ENCODE peak calls at places on chromosomes 4 and X, in ten cellular contexts. X, W, N, Z, B, V, E, Y, J and F are unnamed samples.

GRCh38 chr4:48654015-48654664 is 125.9 kb downstream of the FRYL start:
- DNase-seq in X (no peak), W (peak), N (peak), Z (no peak), B (no peak), V (no peak), E (no peak), Y (no peak), J (no peak), F (no peak)

GRCh38 chr4:183658362-183659028 is 490 bp downstream of the RWDD4 start:
- DNase-seq in X (peak), W (peak), N (no peak), Z (peak), B (peak), V (peak), E (peak), Y (no peak), J (peak), F (no peak)

GRCh38 chr4:60757986-60758385 is 442.1 kb upstream of the ADGRL3 start:
- DNase-seq in X (no peak), W (peak), N (no peak), Z (no peak), B (peak), V (no peak), E (no peak), Y (no peak), J (no peak), F (no peak)

GRCh38 chr4:136505020-136505419 is 1027.3 kb downstream of the PCDH18 start:
- DNase-seq in X (no peak), W (no peak), N (no peak), Z (peak), B (no peak), V (no peak), E (no peak), Y (no peak), J (no peak), F (no peak)

GRCh38 chr4:176767183-176767582 is 25.5 kb downstream of the VEGFC start:
- DNase-seq in X (no peak), W (peak), N (no peak), Z (no peak), B (no peak), V (no peak), E (no peak), Y (no peak), J (no peak), F (no peak)

GRCh38 chr4:972651-973424 is 531 bp downstream of the DGKQ start:
- DNase-seq in X (peak), W (no peak), N (no peak), Z (peak), B (peak), V (no peak), E (no peak), Y (peak), J (peak), F (no peak)

GRCh38 chr4:157804169-157804543 is 368.7 kb downstream of the GASK1B start:
- DNase-seq in X (no peak), W (no peak), N (no peak), Z (no peak), B (no peak), V (no peak), E (no peak), Y (no peak), J (peak), F (no peak)

GRCh38 chr4:28369504-28369903 is 1508.9 kb downstream of the STIM2 start:
- DNase-seq in X (no peak), W (peak), N (no peak), Z (no peak), B (peak), V (no peak), E (no peak), Y (no peak), J (no peak), F (no peak)

GRCh38 chr4:7328913-7329638 is 105.7 kb downstream of the PSAPL1 start:
- DNase-seq in X (no peak), W (peak), N (peak), Z (no peak), B (peak), V (peak), E (peak), Y (no peak), J (peak), F (no peak)

GRCh38 chr4:81038636-81039350 is 8.3 kb downstream of the BMP3 start:
- DNase-seq in X (no peak), W (no peak), N (no peak), Z (no peak), B (no peak), V (no peak), E (no peak), Y (no peak), J (no peak), F (no peak)

GRCh38 chr4:169080970-169081369 is 70.9 kb upstream of the CBR4 start:
- DNase-seq in X (no peak), W (peak), N (peak), Z (no peak), B (no peak), V (peak), E (no peak), Y (no peak), J (peak), F (no peak)

GRCh38 chrX:23332101-23332887 is 2.4 kb upstream of the PTCHD1 start:
- DNase-seq in X (no peak), W (no peak), N (no peak), Z (peak), B (no peak), V (no peak), E (no peak), Y (no peak), J (peak), F (no peak)

GRCh38 chr4:143358923-143359694 is 22.4 kb downstream of the GAB1 start:
- DNase-seq in X (no peak), W (peak), N (peak), Z (no peak), B (peak), V (peak), E (peak), Y (no peak), J (peak), F (no peak)

GRCh38 chrX:68749426-68749825 is 79.4 kb upstream of the EFNB1 start:
- DNase-seq in X (no peak), W (no peak), N (no peak), Z (no peak), B (no peak), V (no peak), E (no peak), Y (no peak), J (no peak), F (no peak)

GRCh38 chr4:158090323-158090722 is 82.5 kb downstream of the GASK1B start:
- DNase-seq in X (no peak), W (peak), N (no peak), Z (no peak), B (no peak), V (no peak), E (peak), Y (no peak), J (no peak), F (no peak)

GRCh38 chr4:10811992-10812391 is 127.4 kb upstream of the CLNK start:
- DNase-seq in X (no peak), W (no peak), N (no peak), Z (no peak), B (no peak), V (no peak), E (no peak), Y (no peak), J (no peak), F (no peak)

GRCh38 chr4:10821826-10822225 is 137.3 kb upstream of the CLNK start:
- DNase-seq in X (no peak), W (no peak), N (no peak), Z (no peak), B (no peak), V (no peak), E (no peak), Y (no peak), J (no peak), F (no peak)

DNA sequence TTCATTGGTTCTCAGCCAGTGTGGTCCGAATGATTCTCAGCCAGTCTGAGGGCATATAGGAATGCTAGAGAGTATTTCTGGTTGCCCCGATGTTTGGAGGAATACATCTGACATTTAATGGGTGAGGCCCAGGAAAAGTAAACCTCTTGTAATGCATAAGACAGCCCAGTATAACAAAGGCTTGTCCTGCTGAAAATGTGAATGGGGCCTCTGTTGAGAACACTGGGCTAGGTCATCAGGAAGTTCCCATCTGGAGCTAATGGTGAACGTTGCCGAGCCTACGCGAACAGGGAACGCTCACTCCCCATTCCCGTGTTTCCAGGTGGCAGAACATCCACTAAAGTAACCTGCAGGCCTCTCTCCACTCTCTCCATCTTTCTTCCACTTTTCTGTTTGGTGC is 132.0 kb upstream of the CLNK start:
- DNase-seq in X (no peak), W (no peak), N (no peak), Z (no peak), B (no peak), V (no peak), E (no peak), Y (no peak), J (no peak), F (no peak)
- H3K27ac ChIP-seq in X (no peak), W (no peak), N (no peak), Z (no peak), B (no peak), V (no peak), E (no peak), Y (no peak), J (no peak), F (no peak)

GRCh38 chr4:74327751-74328150 is 19.5 kb downstream of the EPGN start:
- DNase-seq in X (no peak), W (peak), N (no peak), Z (no peak), B (peak), V (no peak), E (no peak), Y (no peak), J (no peak), F (no peak)
- H3K27ac ChIP-seq in X (no peak), W (no peak), N (no peak), Z (no peak), B (no peak), V (no peak), E (no peak), Y (no peak), J (no peak), F (no peak)

GRCh38 chr4:165872443-165873297 is at the start of gene TLL1:
- DNase-seq in X (no peak), W (no peak), N (no peak), Z (peak), B (no peak), V (peak), E (no peak), Y (no peak), J (peak), F (no peak)

GRCh38 chr4:165874799-165875371 is 1.8 kb downstream of the TLL1 start:
- DNase-seq in X (no peak), W (no peak), N (no peak), Z (peak), B (peak), V (peak), E (no peak), Y (no peak), J (peak), F (no peak)

GRCh38 chr4:165874072-165874798 is 1.2 kb downstream of the TLL1 start:
- DNase-seq in X (no peak), W (no peak), N (no peak), Z (peak), B (peak), V (no peak), E (no peak), Y (no peak), J (peak), F (no peak)

GRCh38 chr4:165875446-165875845 is 2.4 kb downstream of the TLL1 start:
- DNase-seq in X (no peak), W (no peak), N (no peak), Z (no peak), B (no peak), V (no peak), E (no peak), Y (no peak), J (no peak), F (no peak)

GRCh38 chr4:165873298-165874071 is 448 bp downstream of the TLL1 start:
- DNase-seq in X (no peak), W (no peak), N (no peak), Z (peak), B (peak), V (peak), E (peak), Y (no peak), J (peak), F (no peak)
- H3K27ac ChIP-seq in X (no peak), W (no peak), N (no peak), Z (no peak), B (peak), V (no peak), E (no peak), Y (no peak), J (no peak), F (no peak)

GRCh38 chrX:53926030-53926429 is 118.2 kb downstream of the PHF8 start:
- DNase-seq in X (no peak), W (no peak), N (no peak), Z (no peak), B (no peak), V (no peak), E (no peak), Y (no peak), J (no peak), F (no peak)

GRCh38 chrX:53930513-53931380 is 113.5 kb downstream of the PHF8 start:
- DNase-seq in X (no peak), W (peak), N (peak), Z (no peak), B (no peak), V (no peak), E (no peak), Y (no peak), J (peak), F (no peak)
- H3K27ac ChIP-seq in X (no peak), W (no peak), N (peak), Z (no peak), B (no peak), V (no peak), E (no peak), Y (no peak), J (peak), F (no peak)

GRCh38 chr4:101136373-101137370 is 210.7 kb downstream of the PPP3CA start:
- DNase-seq in X (no peak), W (no peak), N (no peak), Z (no peak), B (no peak), V (no peak), E (no peak), Y (no peak), J (no peak), F (no peak)
- H3K27ac ChIP-seq in X (no peak), W (no peak), N (no peak), Z (no peak), B (no peak), V (no peak), E (no peak), Y (no peak), J (no peak), F (no peak)

GRCh38 chr4:94970650-94971049 is 212.9 kb downstream of the BMPR1B start:
- DNase-seq in X (no peak), W (no peak), N (no peak), Z (no peak), B (no peak), V (no peak), E (no peak), Y (no peak), J (no peak), F (no peak)

GRCh38 chr4:94976371-94977011 is 218.7 kb downstream of the BMPR1B start:
- DNase-seq in X (no peak), W (peak), N (peak), Z (no peak), B (peak), V (no peak), E (no peak), Y (no peak), J (no peak), F (no peak)

GRCh38 chr4:94978904-94979303 is 221.1 kb downstream of the BMPR1B start:
- DNase-seq in X (no peak), W (peak), N (peak), Z (no peak), B (no peak), V (no peak), E (no peak), Y (no peak), J (no peak), F (no peak)

GRCh38 chr4:94974773-94975172 is 217.0 kb downstream of the BMPR1B start:
- DNase-seq in X (no peak), W (peak), N (peak), Z (no peak), B (peak), V (no peak), E (no peak), Y (no peak), J (no peak), F (no peak)
- H3K27ac ChIP-seq in X (no peak), W (no peak), N (peak), Z (no peak), B (no peak), V (no peak), E (no peak), Y (no peak), J (no peak), F (no peak)